ENCODE peak calls at places on chromosomes 5 and 9, in ten cellular contexts. A is mucosa of descending colon, P is fibroblast of lung, B is tibial nerve, M is lung, D is psoas muscle, J is ovary, I is Peyer's patch, V is gastrocnemius medialis, G is breast epithelium. O is an unnamed sample.

GRCh38 chr5:82664711-82665110 is 386.6 kb upstream of the RPS23 start:
- DNase-seq in P (no peak), M (no peak), A (no peak), V (no peak), I (no peak), D (no peak), J (no peak), B (no peak), G (no peak), O (no peak)

GRCh38 chr9:73265876-73266275 is 114.2 kb downstream of the ANXA1 start:
- DNase-seq in I (no peak), V (no peak), A (no peak), B (no peak), J (no peak), G (no peak), M (no peak), D (no peak), P (no peak), O (no peak)

GRCh38 chr9:27787941-27788340 is 214.7 kb upstream of the C9orf72 start:
- DNase-seq in M (no peak), D (no peak), V (no peak), B (no peak), A (no peak), I (no peak), G (no peak), P (no peak), J (no peak), O (no peak)

GRCh38 chr5:62268792-62269191 is 37.2 kb upstream of the KIF2A start:
- DNase-seq in D (no peak), V (no peak), J (no peak), A (no peak), I (no peak), B (no peak), M (no peak), G (no peak), P (no peak), O (no peak)

GRCh38 chr9:114287001-114287762 is 35.7 kb upstream of the ORM1 start:
- DNase-seq in A (peak; percentile 20), M (no peak), I (peak; percentile 33), D (peak; percentile 8), V (peak; percentile 7), B (no peak), J (peak; percentile 15), G (peak; percentile 40), P (no peak), O (no peak)

GRCh38 chr5:106312360-106312759 is 1358.4 kb downstream of the EFNA5 start:
- DNase-seq in B (no peak), V (no peak), D (no peak), J (no peak), G (no peak), A (no peak), P (no peak), M (no peak), I (no peak), O (peak; percentile 47)

GRCh38 chr5:137078171-137078665 is 420.9 kb downstream of the SPOCK1 start:
- DNase-seq in M (no peak), J (no peak), D (no peak), A (no peak), G (no peak), V (peak; percentile 62), B (no peak), P (no peak), I (no peak), O (no peak)

GRCh38 chr5:179791881-179792611 is 1.7 kb upstream of the LTC4S start:
- DNase-seq in P (no peak), I (no peak), V (peak; percentile 34), M (no peak), B (no peak), G (no peak), D (no peak), A (peak; percentile 38), J (no peak), O (no peak)

GRCh38 chr5:149489605-149490037 is 61.6 kb downstream of the CSNK1A1 start:
- DNase-seq in P (peak; percentile 74), I (no peak), J (no peak), A (no peak), V (no peak), G (no peak), B (no peak), M (no peak), D (no peak), O (peak; percentile 70)

GRCh38 chr5:124034301-124034700 is 522.3 kb downstream of the CSNK1G3 start:
- DNase-seq in D (no peak), J (no peak), G (no peak), M (no peak), I (no peak), B (no peak), V (no peak), A (no peak), P (no peak), O (no peak)

GRCh38 chr5:60340965-60341471 is 358.9 kb downstream of the DEPDC1B start:
- DNase-seq in J (no peak), V (no peak), G (no peak), B (no peak), D (no peak), P (no peak), A (no peak), I (no peak), M (no peak), O (no peak)

GRCh38 chr5:142894749-142895148 is 124.6 kb downstream of the ARHGAP26 start:
- DNase-seq in I (no peak), G (no peak), D (no peak), M (no peak), V (no peak), J (no peak), A (no peak), P (peak; percentile 84), B (no peak), O (peak; percentile 73)

GRCh38 chr5:14109041-14109747 is 33.9 kb upstream of the TRIO start:
- DNase-seq in V (peak; percentile 23), P (peak; percentile 51), A (no peak), G (no peak), D (peak; percentile 55), M (no peak), J (no peak), I (no peak), B (no peak), O (no peak)

GRCh38 chr5:14107536-14107935 is 35.6 kb upstream of the TRIO start:
- DNase-seq in B (no peak), P (peak; percentile 20), J (no peak), I (no peak), D (no peak), V (no peak), A (no peak), M (no peak), G (no peak), O (no peak)

GRCh38 chr5:14102666-14103065 is 40.5 kb upstream of the TRIO start:
- DNase-seq in A (no peak), B (no peak), D (no peak), P (no peak), G (no peak), M (no peak), J (no peak), V (no peak), I (no peak), O (peak; percentile 57)

GRCh38 chr5:14108170-14108996 is 34.8 kb upstream of the TRIO start:
- DNase-seq in V (peak; percentile 52), M (peak; percentile 53), B (peak; percentile 60), G (no peak), I (peak; percentile 82), D (peak; percentile 29), J (peak; percentile 50), A (peak; percentile 47), P (peak; percentile 91), O (no peak)

GRCh38 chr5:14105717-14106435 is 37.3 kb upstream of the TRIO start:
- DNase-seq in B (no peak), D (peak; percentile 21), I (no peak), A (no peak), V (no peak), G (no peak), P (peak; percentile 73), J (no peak), M (no peak), O (peak; percentile 70)
- TF ChIP-seq CTCF in B (no peak), D (no peak), I (no peak), A (no peak), V (no peak), G (no peak), P (no peak), J (no peak), M (no peak), O (no peak)

DNA sequence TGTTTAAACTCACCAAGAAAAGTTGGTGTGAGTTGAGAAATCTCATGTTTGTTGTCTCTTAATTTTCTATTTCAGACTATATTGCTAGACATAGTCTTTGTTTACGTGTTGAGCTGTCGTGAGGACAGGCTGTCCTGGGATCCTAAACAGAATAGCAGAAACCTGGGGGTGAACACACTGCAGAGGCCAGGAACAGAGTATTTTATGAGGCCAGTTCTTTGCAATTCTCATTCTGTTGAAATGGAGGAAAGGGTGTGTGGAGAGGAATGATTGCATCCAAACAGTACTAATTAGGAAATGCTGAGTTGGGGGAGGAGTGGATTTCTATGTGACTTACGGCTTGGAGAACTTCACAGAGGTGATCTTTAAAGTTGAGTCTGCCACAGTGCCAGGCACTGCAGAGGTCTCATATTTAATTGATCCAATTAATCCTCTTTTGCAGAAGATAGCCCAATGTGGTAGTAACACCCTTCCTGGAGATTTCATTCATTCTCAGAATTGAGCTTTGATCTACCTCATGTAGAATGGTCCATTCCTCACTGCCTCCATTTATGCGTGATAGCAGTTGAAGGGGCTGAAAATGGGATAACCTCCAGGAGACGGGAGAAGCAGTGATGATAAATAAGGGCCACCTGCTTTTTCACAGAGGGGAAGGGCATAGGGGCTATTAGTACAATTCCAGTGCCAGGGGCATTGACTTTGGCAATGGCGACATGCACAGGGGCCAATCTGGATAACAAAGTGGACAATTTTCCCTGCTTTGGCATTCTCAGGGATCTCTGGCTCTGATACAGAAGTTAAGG is 84.7 kb upstream of the TNFAIP8 start:
- DNase-seq in J (no peak), A (no peak), I (no peak), M (no peak), B (no peak), D (no peak), G (no peak), P (peak; percentile 48), V (no peak), O (no peak)
- H3K4me3 ChIP-seq in J (no peak overlapping the region), A (no peak overlapping the region), I (peak overlapping the region; percentile 78), M (no peak overlapping the region), B (no peak overlapping the region), D (no peak overlapping the region), G (no peak overlapping the region), P (no peak overlapping the region), V (no peak overlapping the region), O (no peak overlapping the region)

DNA sequence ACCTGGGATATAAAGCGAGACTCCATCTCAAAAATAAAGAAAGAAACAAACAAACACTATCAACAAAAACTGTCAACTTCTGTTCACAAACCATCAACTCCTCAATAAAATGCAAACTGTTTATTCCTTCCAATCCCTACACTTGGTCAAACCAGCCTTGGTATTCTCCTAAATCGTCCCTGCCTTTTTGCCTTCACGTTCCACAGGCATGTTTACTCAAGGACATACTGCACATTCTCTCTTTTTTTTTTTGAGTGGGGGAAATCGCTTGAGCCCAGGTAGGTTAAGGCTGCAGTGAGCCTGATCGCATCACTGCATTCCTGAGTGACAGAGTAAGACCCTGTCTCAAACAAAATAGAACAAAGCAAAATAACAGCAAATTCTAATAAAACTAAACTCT is 13.0 kb downstream of the UBAP2 start:
- DNase-seq in B (no peak), M (no peak), P (no peak), G (no peak), V (no peak), I (no peak), A (no peak), D (no peak), J (no peak), O (no peak)
- H3K36me3 ChIP-seq in B (no peaks in the 10 kb centered on the region), M (peaks cover 2% of the 10 kb centered on the region), P (no peaks in the 10 kb centered on the region), G (no peaks in the 10 kb centered on the region), V (no peaks in the 10 kb centered on the region), I (no peaks in the 10 kb centered on the region), A (no peaks in the 10 kb centered on the region), D (peaks cover 3% of the 10 kb centered on the region), J (no peaks in the 10 kb centered on the region), O (no peaks in the 10 kb centered on the region)

GRCh38 chr5:72301557-72301956 is 18.5 kb downstream of the MRPS27 start:
- DNase-seq in V (no peak), P (no peak), G (no peak), M (no peak), B (no peak), I (no peak), D (no peak), J (no peak), A (no peak), O (no peak)
- TF ChIP-seq CTCF in V (no peak), P (no peak), G (no peak), M (no peak), B (no peak), I (no peak), D (no peak), J (no peak), A (no peak), O (no peak)